ENCODE peak calls at places on chromosomes 13 and 19, in four cellular contexts. H is endothelial cell of umbilical vein, P is GM12878, T is A549. G is an unnamed sample.

GRCh38 chr13:80237646-80238045 is 103.3 kb downstream of the SPRY2 start:
- DNase-seq in T (no peak), H (no peak), P (no peak), G (no peak)

GRCh38 chr13:106568225-106569003 is 477 bp upstream of the ARGLU1 start:
- DNase-seq in P (no peak), T (no peak), H (no peak), G (peak; percentile 52)

GRCh38 chr13:98507060-98507797 is 69.7 kb downstream of the STK24 start:
- DNase-seq in P (no peak), T (peak; percentile 32), H (peak; percentile 97), G (no peak)

GRCh38 chr19:48737360-48737998 is 2.9 kb downstream of the RASIP1 start:
- DNase-seq in T (peak; percentile 68), P (no peak), H (peak; percentile 41), G (peak; percentile 46)

GRCh38 chr13:28805193-28805819 is 14.8 kb upstream of the MTUS2 start:
- DNase-seq in P (no peak), H (no peak), T (peak; percentile 44), G (peak; percentile 63)

GRCh38 chr19:1181606-1182005 is 7.5 kb upstream of the SBNO2 start:
- DNase-seq in T (no peak), P (no peak), H (no peak), G (no peak)

GRCh38 chr13:26062853-26063444 is 11.1 kb upstream of the SHISA2 start:
- DNase-seq in T (peak; percentile 43), H (peak; percentile 64), P (no peak), G (peak; percentile 75)

GRCh38 chr13:102948006-102948405 is 102.2 kb downstream of the ERCC5 start:
- DNase-seq in P (no peak), T (no peak), H (no peak), G (no peak)

GRCh38 chr13:106635616-106636015 is 67.7 kb upstream of the ARGLU1 start:
- DNase-seq in H (no peak), T (no peak), P (no peak), G (no peak)

GRCh38 chr13:65585346-65585745 is 1644.8 kb downstream of the PCDH9 start:
- DNase-seq in T (no peak), P (no peak), H (no peak), G (no peak)

GRCh38 chr19:1361601-1362384 is 21.9 kb upstream of the NDUFS7 start:
- DNase-seq in P (no peak), T (no peak), H (peak; percentile 24), G (no peak)

GRCh38 chr19:29871143-29871542 is 59.4 kb downstream of the CCNE1 start:
- DNase-seq in P (no peak), H (no peak), T (no peak), G (no peak)

GRCh38 chr13:41456768-41457588 is at the start of gene RGCC:
- DNase-seq in H (peak; percentile 74), P (no peak), T (peak; percentile 40), G (peak; percentile 78)

GRCh38 chr19:32576790-32577189 is 4.2 kb upstream of the PDCD5 start:
- DNase-seq in T (no peak), P (no peak), H (no peak), G (no peak)
- TF ChIP-seq CTCF in T (no peak), P (no peak), H (no peak), G (no peak)

GRCh38 chr19:37716140-37716539 is 3.4 kb downstream of the ZNF607 start:
- DNase-seq in T (no peak), H (no peak), P (no peak), G (no peak)

GRCh38 chr19:37725181-37725580 is 5.6 kb upstream of the ZNF607 start:
- DNase-seq in H (no peak), T (no peak), P (no peak), G (no peak)

GRCh38 chr19:37719927-37720265 is 335 bp upstream of the ZNF607 start:
- DNase-seq in T (no peak), H (no peak), P (no peak), G (no peak)

GRCh38 chr19:37718357-37718756 is 1.2 kb downstream of the ZNF607 start:
- DNase-seq in T (no peak), H (no peak), P (no peak), G (peak; percentile 2)

GRCh38 chr19:37719111-37719926 is at the start of gene ZNF607:
- DNase-seq in P (peak; percentile 77), H (peak; percentile 91), T (peak; percentile 98), G (peak; percentile 87)
- TF ChIP-seq MAX in P (no peak), H (no peak), T (peak; percentile 75), G (peak; percentile 35)

GRCh38 chr19:16136185-16137067 is 7.1 kb upstream of the HSH2D start:
- DNase-seq in P (no peak), H (no peak), T (no peak), G (no peak)

GRCh38 chr19:16142032-16142580 is 1.4 kb upstream of the HSH2D start:
- DNase-seq in H (no peak), P (no peak), T (no peak), G (peak; percentile 56)

GRCh38 chr19:16141043-16141442 is 2.4 kb upstream of the HSH2D start:
- DNase-seq in T (no peak), P (peak; percentile 75), H (no peak), G (peak; percentile 94)

GRCh38 chr19:16143399-16144215 is at the start of gene HSH2D:
- DNase-seq in P (peak; percentile 90), H (no peak), T (no peak), G (peak; percentile 93)

DNA sequence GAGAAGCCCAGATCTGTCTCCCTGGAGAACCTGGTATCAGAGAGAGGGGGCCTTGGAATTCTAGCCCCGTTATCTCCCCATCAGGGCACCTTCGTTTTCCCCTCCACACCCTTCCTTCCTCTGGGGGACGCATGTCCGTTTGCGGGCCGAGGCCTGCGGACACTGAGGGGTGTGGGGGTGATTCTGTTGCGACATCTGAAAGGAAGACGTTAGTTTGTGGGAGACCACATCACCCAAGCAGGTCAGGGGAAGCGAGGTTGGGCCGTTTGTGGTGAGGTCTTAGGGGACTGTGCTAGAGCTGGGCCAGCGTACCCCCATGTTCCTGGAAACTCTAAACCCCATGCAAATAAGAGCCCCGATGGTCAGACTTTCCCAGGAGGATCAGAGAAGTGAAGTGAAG is 3.7 kb upstream of the HSH2D start:
- DNase-seq in T (no peak), H (no peak), P (peak; percentile 84), G (peak; percentile 99)
- TF ChIP-seq MYC in T (no peak), H (no peak), P (no peak), G (peak; percentile 11)

DNA sequence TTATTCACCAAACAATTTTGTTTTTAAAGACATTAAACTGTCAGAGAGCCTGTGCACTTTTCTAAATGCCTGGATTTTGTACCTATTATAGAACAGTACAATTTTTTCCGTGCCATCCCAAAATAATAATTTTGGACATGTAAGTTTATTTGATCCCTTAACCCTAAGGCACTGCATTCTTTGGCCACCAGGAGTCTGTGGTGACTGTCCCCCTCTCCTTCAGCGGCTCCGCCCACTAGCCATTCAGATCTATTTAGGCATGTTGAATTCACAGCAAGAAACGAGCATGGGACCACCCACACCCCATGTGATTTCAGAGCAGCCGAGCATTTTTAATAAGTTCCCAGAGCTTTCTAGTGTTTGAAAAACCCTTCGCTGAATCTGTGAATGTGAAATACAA is 567.5 kb downstream of the MYO16 start:
- DNase-seq in P (no peak), T (no peak), H (no peak), G (peak; percentile 40)
- TF ChIP-seq CTCF in P (no peak), T (no peak), H (no peak), G (no peak)

GRCh38 chr13:58620171-58620570 is 988.6 kb downstream of the PCDH17 start:
- DNase-seq in P (no peak), H (no peak), T (no peak), G (no peak)

GRCh38 chr13:58619396-58620113 is 988.0 kb downstream of the PCDH17 start:
- DNase-seq in H (no peak), P (no peak), T (no peak), G (no peak)
- TF ChIP-seq MAX in H (no peak), P (no peak), T (no peak), G (no peak)

DNA sequence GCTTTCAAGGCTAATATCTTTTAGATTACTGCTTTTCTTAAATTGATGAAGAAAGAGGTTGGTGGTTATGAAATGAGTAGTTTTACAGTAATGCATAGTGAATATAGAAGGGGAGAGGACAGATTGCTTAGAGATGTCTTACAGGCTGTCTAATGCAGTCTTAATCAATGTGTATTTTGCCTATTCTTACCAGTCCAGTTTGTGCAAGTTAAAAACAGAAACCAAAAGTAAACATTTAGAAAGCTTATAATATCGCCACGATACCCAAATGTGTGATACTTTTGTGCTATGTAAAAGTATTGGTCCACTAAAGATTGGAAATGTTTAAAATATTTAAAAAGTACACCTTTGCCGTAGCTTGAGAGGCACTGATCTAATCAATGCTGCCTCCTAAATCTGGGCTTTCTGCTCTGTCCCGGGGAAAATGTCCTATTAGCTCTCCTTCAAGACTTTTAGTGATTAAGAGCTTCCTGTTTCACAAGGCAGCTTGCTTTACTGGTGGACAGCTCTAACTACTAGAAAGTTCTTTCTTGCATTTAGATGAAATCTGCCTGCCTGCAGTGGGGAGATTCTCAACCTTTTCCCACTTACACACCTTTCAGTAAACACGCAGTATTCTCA is 64.7 kb downstream of the DNAJC15 start:
- DNase-seq in T (no peak), H (peak; percentile 34), P (no peak), G (no peak)
- TF ChIP-seq MYC in T (no peak), H (no peak), P (no peak), G (no peak)

GRCh38 chr13:39809466-39809865 is 154.0 kb downstream of the COG6 start:
- DNase-seq in T (no peak), P (no peak), H (peak; percentile 40), G (no peak)

GRCh38 chr13:39810091-39810877 is 154.8 kb downstream of the COG6 start:
- DNase-seq in T (no peak), H (no peak), P (no peak), G (no peak)

GRCh38 chr13:39811051-39811450 is 155.6 kb downstream of the COG6 start:
- DNase-seq in H (peak; percentile 29), P (no peak), T (no peak), G (peak; percentile 77)

GRCh38 chr13:39815345-39816111 is 160.1 kb downstream of the COG6 start:
- DNase-seq in T (no peak), H (peak; percentile 79), P (no peak), G (no peak)

GRCh38 chr13:39811696-39812095 is 156.2 kb downstream of the COG6 start:
- DNase-seq in T (no peak), H (no peak), P (no peak), G (peak; percentile 10)
- TF ChIP-seq CTCF in T (no peak), H (no peak), P (no peak), G (peak; percentile 19)

GRCh38 chr13:112457081-112457480 is 80.9 kb downstream of the SPACA7 start:
- DNase-seq in P (no peak), T (no peak), H (no peak), G (no peak)
- TF ChIP-seq MAX in P (no peak), T (no peak), H (no peak), G (no peak)